ENCODE peak calls at places on chromosomes 11 and 22, in six cellular contexts. R is H1, E is GM12891, S is HepG2, Y is K562, G is GM12878. X is an unnamed sample.

GRCh38 chr11:42974510-42974909 is 337.3 kb upstream of the API5 start:
- DNase-seq in G (no peak), S (no peak), Y (no peak), R (no peak), E (no peak), X (no peak)

GRCh38 chr22:37237371-37238268 is 6.4 kb downstream of the RAC2 start:
- DNase-seq in S (no peak), E (no peak), G (no peak), Y (no peak), R (no peak), X (no peak)

GRCh38 chr11:44618561-44619425 is 53.3 kb downstream of the CD82 start:
- DNase-seq in G (no peak), R (peak; percentile 35), Y (no peak), E (no peak), S (no peak), X (no peak)

GRCh38 chr11:94649254-94649653 is 82.1 kb downstream of the PIWIL4 start:
- DNase-seq in Y (no peak), R (no peak), G (no peak), S (no peak), E (no peak), X (no peak)

GRCh38 chr11:46235777-46236688 is 41.4 kb upstream of the CREB3L1 start:
- DNase-seq in G (no peak), R (peak; percentile 14), E (no peak), S (no peak), Y (no peak), X (no peak)

GRCh38 chr11:61814958-61815789 is 1.6 kb downstream of the FADS1 start:
- DNase-seq in G (peak; percentile 87), Y (peak; percentile 96), S (peak; percentile 96), E (peak; percentile 68), R (peak; percentile 96), X (peak; percentile 75)

GRCh38 chr11:64122411-64123101 is 43.4 kb downstream of the MACROD1 start:
- DNase-seq in E (no peak), R (no peak), Y (no peak), S (no peak), G (no peak), X (no peak)

GRCh38 chr11:68480193-68480592 is 19.6 kb downstream of the PPP6R3 start:
- DNase-seq in S (no peak), E (no peak), G (no peak), Y (no peak), R (no peak), X (no peak)

GRCh38 chr11:61803889-61804647 is 11.4 kb downstream of the FEN1 start:
- DNase-seq in Y (no peak), E (no peak), R (no peak), G (no peak), S (no peak), X (no peak)

GRCh38 chr11:41784513-41785335 is 325.3 kb upstream of the LRRC4C start:
- DNase-seq in Y (no peak), R (no peak), S (no peak), E (no peak), G (no peak), X (no peak)

GRCh38 chr11:73866095-73866579 is 10.5 kb downstream of the COA4 start:
- DNase-seq in G (no peak), S (no peak), R (no peak), Y (no peak), E (no peak), X (no peak)

GRCh38 chr11:16382638-16383380 is 26.5 kb upstream of the SOX6 start:
- DNase-seq in Y (no peak), S (no peak), G (no peak), E (no peak), R (no peak), X (no peak)

GRCh38 chr11:122900803-122901202 is 18.2 kb downstream of the JHY start:
- DNase-seq in E (no peak), S (no peak), G (no peak), R (no peak), Y (no peak), X (no peak)

GRCh38 chr11:48093795-48094642 is 113.7 kb downstream of the PTPRJ start:
- DNase-seq in Y (no peak), S (peak; percentile 77), G (no peak), R (peak; percentile 8), E (no peak), X (no peak)

GRCh38 chr11:130832571-130833432 is 83.5 kb downstream of the SNX19 start:
- DNase-seq in Y (no peak), S (no peak), G (no peak), R (no peak), E (no peak), X (no peak)

GRCh38 chr11:37616291-37616690 is 1018.3 kb upstream of the RAG2 start:
- DNase-seq in E (no peak), S (no peak), R (no peak), Y (no peak), G (no peak), X (no peak)

GRCh38 chr11:12163181-12163841 is 52.9 kb downstream of the MICAL2 start:
- DNase-seq in E (no peak), G (no peak), R (no peak), Y (no peak), S (peak; percentile 40), X (no peak)

GRCh38 chr11:12900496-12900895 is 108.6 kb upstream of the RASSF10 start:
- DNase-seq in E (no peak), R (no peak), G (no peak), S (peak; percentile 40), Y (no peak), X (no peak)

GRCh38 chr22:30606455-30607299 is at the start of gene TCN2:
- DNase-seq in Y (peak; percentile 68), G (no peak), E (no peak), R (peak; percentile 91), S (peak; percentile 41), X (no peak)

GRCh38 chr11:61041755-61042518 is 60.4 kb upstream of the CD5 start:
- DNase-seq in G (no peak), R (no peak), E (peak; percentile 73), Y (no peak), S (no peak), X (peak; percentile 80)

GRCh38 chr11:110297726-110298297 is 1.4 kb upstream of the RDX start:
- DNase-seq in R (no peak), E (no peak), S (no peak), Y (no peak), G (no peak), X (no peak)

GRCh38 chr11:73383249-73384126 is 7.3 kb downstream of the RELT start:
- DNase-seq in S (no peak), R (no peak), G (no peak), E (no peak), Y (no peak), X (no peak)

GRCh38 chr22:35838849-35839646 is 121.4 kb downstream of the APOL5 start:
- DNase-seq in R (no peak), E (no peak), G (no peak), Y (no peak), S (peak; percentile 45), X (no peak)

GRCh38 chr11:128766687-128767086 is 72.8 kb downstream of the FLI1 start:
- DNase-seq in G (no peak), E (no peak), R (no peak), S (no peak), Y (no peak), X (no peak)

GRCh38 chr11:396948-397548 is 3.0 kb downstream of the PKP3 start:
- DNase-seq in R (no peak), S (peak; percentile 63), Y (no peak), E (peak; percentile 92), G (no peak), X (peak; percentile 77)

GRCh38 chr11:108221401-108221800 is 1.0 kb downstream of the NPAT start:
- DNase-seq in E (no peak), R (no peak), Y (no peak), G (no peak), S (no peak), X (no peak)

GRCh38 chr11:108222686-108223448 is at the start of gene ATM:
- DNase-seq in S (peak; percentile 97), E (peak; percentile 57), R (peak; percentile 96), Y (peak; percentile 95), G (peak; percentile 99), X (peak; percentile 75)

GRCh38 chr11:108220721-108221346 is 1.6 kb downstream of the NPAT start:
- DNase-seq in G (no peak), R (no peak), Y (peak; percentile 26), S (no peak), E (no peak), X (no peak)

GRCh38 chr11:108223449-108224149 is 732 bp downstream of the ATM start:
- DNase-seq in G (no peak), R (no peak), E (no peak), S (no peak), Y (peak; percentile 59), X (no peak)

GRCh38 chr11:108221981-108222685 is at the start of gene NPAT:
- DNase-seq in R (no peak), S (no peak), E (no peak), Y (peak; percentile 13), G (no peak), X (no peak)
- TF ChIP-seq POLR2AphosphoS5 in R (peak; percentile 94), S (peak; percentile 76), E (peak; percentile 89), Y (peak; percentile 96), G (peak; percentile 97), X (peak; percentile 76)

GRCh38 chr22:25160120-25160996 is 39.3 kb upstream of the CRYBB3 start:
- DNase-seq in E (no peak), S (no peak), R (no peak), Y (no peak), G (no peak), X (no peak)

GRCh38 chr22:25154686-25154999 is 45.0 kb upstream of the CRYBB3 start:
- DNase-seq in Y (no peak), R (no peak), G (no peak), S (no peak), E (no peak), X (no peak)

GRCh38 chr22:25159028-25159427 is 40.6 kb upstream of the CRYBB3 start:
- DNase-seq in E (no peak), R (no peak), S (no peak), Y (no peak), G (no peak), X (no peak)

GRCh38 chr22:25153961-25154685 is 45.5 kb upstream of the CRYBB3 start:
- DNase-seq in Y (no peak), E (no peak), G (no peak), R (no peak), S (peak; percentile 36), X (no peak)

GRCh38 chr22:25156736-25157135 is 42.9 kb upstream of the CRYBB3 start:
- DNase-seq in S (no peak), G (no peak), E (no peak), Y (no peak), R (no peak), X (no peak)
- TF ChIP-seq POLR2A in S (no peak), G (no peak), E (no peak), Y (no peak), R (no peak), X (no peak)

DNA sequence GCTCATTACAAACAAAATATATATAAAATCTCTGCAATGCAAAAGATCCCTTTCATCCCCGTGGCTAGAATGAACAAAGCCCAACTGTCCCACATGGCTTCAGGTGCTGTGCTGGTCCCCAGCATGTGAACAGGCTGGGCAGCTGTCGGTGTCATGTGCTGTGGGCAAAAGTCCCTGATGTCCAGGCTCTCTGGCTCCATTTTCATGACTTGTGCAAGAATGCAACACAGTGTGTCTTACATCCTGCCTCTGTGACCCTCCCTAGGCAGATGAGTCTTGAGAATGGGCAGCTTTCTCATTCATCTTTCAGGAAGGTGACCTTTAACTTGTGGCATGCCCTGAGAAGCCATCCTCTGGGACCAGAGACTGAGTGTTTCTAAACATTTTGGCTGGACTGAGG is 14.5 kb downstream of the GUCD1 start:
- DNase-seq in R (no peak), G (no peak), E (no peak), Y (no peak), S (no peak), X (no peak)
- TF ChIP-seq TAF1 in R (no peak), G (no peak), E (no peak), Y (no peak), S (no peak), X (no peak)

GRCh38 chr11:113894421-113894996 is 10.1 kb upstream of the HTR3B start:
- DNase-seq in E (peak; percentile 10), S (no peak), G (no peak), Y (no peak), R (no peak), X (no peak)
- TF ChIP-seq POLR2AphosphoS5 in E (no peak), S (no peak), G (no peak), Y (no peak), R (no peak), X (no peak)

X was measured in GM12892.